ENCODE peak calls at places on chromosomes 12 and 14, in eight cellular contexts. Z, O, G, Y, F, U, W and D are unnamed samples.

GRCh38 chr14:104286496-104286895 is 148.1 kb downstream of the KIF26A start:
- DNase-seq in Z (no peak), O (no peak), G (no peak), Y (peak), F (no peak), U (no peak), W (no peak), D (no peak)

GRCh38 chr12:17283563-17283962 is 677.6 kb upstream of the LMO3 start:
- DNase-seq in Z (no peak), O (no peak), G (no peak), Y (no peak), F (no peak), U (no peak), W (no peak), D (peak)

GRCh38 chr12:6953417-6954315 is 2.5 kb downstream of the PTPN6 start:
- DNase-seq in Z (no peak), O (no peak), G (no peak), Y (peak), F (peak), U (peak), W (peak), D (no peak)

GRCh38 chr12:113422030-113422900 is at the start of gene SDSL:
- DNase-seq in Z (peak), O (peak), G (peak), Y (peak), F (peak), U (peak), W (no peak), D (peak)

GRCh38 chr12:19547258-19547657 is 108.0 kb downstream of the AEBP2 start:
- DNase-seq in Z (no peak), O (no peak), G (no peak), Y (no peak), F (no peak), U (no peak), W (no peak), D (no peak)

GRCh38 chr14:75697918-75698317 is 36.9 kb downstream of the TTLL5 start:
- DNase-seq in Z (no peak), O (no peak), G (no peak), Y (no peak), F (no peak), U (no peak), W (no peak), D (no peak)

GRCh38 chr14:88181072-88181471 is 142.0 kb downstream of the KCNK10 start:
- DNase-seq in Z (no peak), O (no peak), G (no peak), Y (no peak), F (no peak), U (no peak), W (no peak), D (no peak)

GRCh38 chr12:51070004-51070403 is 13.4 kb downstream of the CSRNP2 start:
- DNase-seq in Z (no peak), O (no peak), G (no peak), Y (no peak), F (no peak), U (no peak), W (no peak), D (no peak)

GRCh38 chr12:124940393-124941169 is 26.1 kb upstream of the UBC start:
- DNase-seq in Z (peak), O (peak), G (peak), Y (peak), F (peak), U (peak), W (peak), D (peak)

GRCh38 chr12:24991209-24992049 is 42.5 kb upstream of the BCAT1 start:
- DNase-seq in Z (peak), O (no peak), G (peak), Y (peak), F (no peak), U (no peak), W (no peak), D (no peak)

GRCh38 chr14:49220492-49220891 is 365.7 kb downstream of the RPS29 start:
- DNase-seq in Z (no peak), O (no peak), G (no peak), Y (peak), F (no peak), U (no peak), W (no peak), D (no peak)

GRCh38 chr12:114790276-114790675 is 106.3 kb upstream of the TBX3 start:
- DNase-seq in Z (no peak), O (no peak), G (no peak), Y (no peak), F (no peak), U (no peak), W (no peak), D (no peak)

GRCh38 chr14:105169776-105170655 is 1.4 kb upstream of the JAG2 start:
- DNase-seq in Z (no peak), O (peak), G (no peak), Y (no peak), F (no peak), U (no peak), W (no peak), D (no peak)

GRCh38 chr14:91387996-91388395 is 29.6 kb downstream of the CCDC88C start:
- DNase-seq in Z (no peak), O (no peak), G (no peak), Y (no peak), F (no peak), U (no peak), W (no peak), D (no peak)

GRCh38 chr12:113946175-113946574 is 19.9 kb downstream of the RBM19 start:
- DNase-seq in Z (no peak), O (no peak), G (no peak), Y (no peak), F (no peak), U (no peak), W (no peak), D (no peak)

GRCh38 chr12:46657416-46658411 is 168.1 kb downstream of the SLC38A4 start:
- DNase-seq in Z (no peak), O (no peak), G (no peak), Y (no peak), F (no peak), U (no peak), W (no peak), D (no peak)

GRCh38 chr14:24425704-24426103 is 3.8 kb downstream of the CBLN3 start:
- DNase-seq in Z (peak), O (no peak), G (no peak), Y (peak), F (no peak), U (no peak), W (no peak), D (peak)

GRCh38 chr12:27163048-27163715 is 80.8 kb upstream of the C12orf71 start:
- DNase-seq in Z (no peak), O (no peak), G (no peak), Y (no peak), F (no peak), U (no peak), W (no peak), D (no peak)

GRCh38 chr12:31021181-31021580 is 52.5 kb upstream of the DDX11 start:
- DNase-seq in Z (no peak), O (no peak), G (no peak), Y (no peak), F (no peak), U (no peak), W (no peak), D (no peak)

GRCh38 chr14:58258156-58258555 is 13.5 kb downstream of the PSMA3 start:
- DNase-seq in Z (no peak), O (no peak), G (no peak), Y (no peak), F (no peak), U (no peak), W (no peak), D (no peak)

GRCh38 chr12:124545508-124546418 is 21.6 kb downstream of the NCOR2 start:
- DNase-seq in Z (no peak), O (no peak), G (no peak), Y (peak), F (peak), U (no peak), W (no peak), D (no peak)

GRCh38 chr12:121782616-121782966 is 10.9 kb downstream of the RHOF start:
- DNase-seq in Z (no peak), O (no peak), G (no peak), Y (no peak), F (no peak), U (no peak), W (no peak), D (no peak)

GRCh38 chr12:55937956-55938355 is 7.0 kb downstream of the DGKA start:
- DNase-seq in Z (no peak), O (no peak), G (no peak), Y (no peak), F (no peak), U (no peak), W (no peak), D (peak)

GRCh38 chr12:117836476-117836875 is 132.3 kb downstream of the KSR2 start:
- DNase-seq in Z (no peak), O (no peak), G (no peak), Y (no peak), F (no peak), U (no peak), W (no peak), D (no peak)

GRCh38 chr14:64117671-64118402 is 176.3 kb downstream of the ESR2 start:
- DNase-seq in Z (no peak), O (peak), G (no peak), Y (no peak), F (no peak), U (peak), W (no peak), D (no peak)

GRCh38 chr12:82517027-82517426 is 158.7 kb downstream of the METTL25 start:
- DNase-seq in Z (no peak), O (peak), G (no peak), Y (no peak), F (no peak), U (no peak), W (no peak), D (no peak)

GRCh38 chr14:23727566-23728335 is 91.6 kb downstream of the DHRS2 start:
- DNase-seq in Z (peak), O (peak), G (peak), Y (peak), F (no peak), U (no peak), W (no peak), D (no peak)

GRCh38 chr14:24307575-24308341 is at the start of gene CIDEB:
- DNase-seq in Z (peak), O (peak), G (peak), Y (peak), F (peak), U (peak), W (peak), D (no peak)

GRCh38 chr14:33564774-33565630 is 385.9 kb downstream of the EGLN3 start:
- DNase-seq in Z (no peak), O (no peak), G (no peak), Y (no peak), F (no peak), U (no peak), W (no peak), D (no peak)

GRCh38 chr14:76314521-76314951 is 61.4 kb upstream of the ESRRB start:
- DNase-seq in Z (no peak), O (no peak), G (no peak), Y (no peak), F (no peak), U (no peak), W (no peak), D (no peak)

GRCh38 chr12:38711055-38711454 is 194.3 kb downstream of the CPNE8 start:
- DNase-seq in Z (no peak), O (no peak), G (no peak), Y (no peak), F (no peak), U (no peak), W (no peak), D (no peak)

GRCh38 chr12:12266389-12266872 is 413 bp downstream of the LRP6 start:
- DNase-seq in Z (no peak), O (peak), G (no peak), Y (no peak), F (peak), U (no peak), W (no peak), D (no peak)

GRCh38 chr12:12266873-12267634 is at the start of gene LRP6:
- DNase-seq in Z (peak), O (peak), G (peak), Y (peak), F (peak), U (peak), W (peak), D (peak)

GRCh38 chr12:12265571-12266388 is 1.1 kb downstream of the LRP6 start:
- DNase-seq in Z (no peak), O (peak), G (no peak), Y (peak), F (no peak), U (no peak), W (no peak), D (no peak)

GRCh38 chr12:12263909-12264308 is 2.9 kb downstream of the LRP6 start:
- DNase-seq in Z (no peak), O (no peak), G (no peak), Y (no peak), F (no peak), U (no peak), W (no peak), D (no peak)

GRCh38 chr12:12265035-12265434 is 1.8 kb downstream of the LRP6 start:
- DNase-seq in Z (no peak), O (no peak), G (no peak), Y (no peak), F (no peak), U (no peak), W (no peak), D (no peak)
- H3K4me3 ChIP-seq in Z (peak), O (peak), G (peak), Y (no peak), F (peak), U (peak), W (peak), D (no peak)

DNA sequence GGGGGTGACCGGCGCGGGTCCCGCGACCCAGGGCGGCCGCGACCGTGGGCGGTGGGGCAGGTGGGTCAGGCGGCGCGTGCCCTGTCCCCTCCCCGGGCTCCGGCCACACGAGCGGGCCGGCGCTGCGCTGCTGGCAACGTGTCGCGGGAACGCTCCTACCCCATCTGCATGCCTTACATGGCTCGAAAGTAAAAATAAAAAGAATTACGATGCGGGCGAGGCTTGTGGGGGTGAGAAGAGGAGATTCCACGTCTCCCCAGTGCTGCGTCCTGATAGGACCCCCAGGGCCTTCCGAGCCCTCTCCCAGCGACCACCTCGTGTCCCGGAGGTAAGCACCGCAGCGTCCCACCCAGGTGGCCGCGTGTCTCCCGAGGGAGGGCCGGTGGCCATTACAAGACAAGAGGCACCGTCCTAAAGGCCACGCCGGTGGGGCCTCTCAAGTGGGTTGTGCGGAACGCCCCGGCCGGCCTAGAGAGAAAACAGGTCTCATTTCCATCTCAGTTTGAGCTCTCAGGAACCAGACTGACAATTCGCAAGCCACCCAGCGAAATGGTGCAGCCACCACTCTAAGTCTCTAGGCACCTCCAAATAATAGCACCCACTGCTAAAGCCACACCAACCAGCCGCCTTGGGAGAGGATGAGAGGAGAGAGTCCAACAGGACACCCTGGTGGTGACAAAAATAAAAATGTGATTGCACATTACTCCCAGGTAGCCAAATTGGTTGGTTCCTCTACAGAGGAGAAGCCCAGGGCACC is 614 bp upstream of the FOXN3 start:
- DNase-seq in Z (no peak), O (peak), G (peak), Y (peak), F (peak), U (peak), W (peak), D (peak)
- TF ChIP-seq CTCF in Z (no peak), O (peak), G (peak), Y (peak), F (peak), U (no peak), W (peak), D (no peak)

GRCh38 chr12:9244894-9245293 is 36.7 kb upstream of the PZP start:
- DNase-seq in Z (no peak), O (peak), G (no peak), Y (peak), F (no peak), U (no peak), W (no peak), D (no peak)
- TF ChIP-seq POLR2A in Z (no peak), O (no peak), G (no peak), Y (no peak), F (no peak), U (no peak), W (no peak), D (no peak)

GRCh38 chr12:109580272-109580671 is 6.7 kb downstream of the MVK start:
- DNase-seq in Z (no peak), O (no peak), G (no peak), Y (no peak), F (no peak), U (no peak), W (no peak), D (no peak)

GRCh38 chr12:109581856-109582255 is 8.3 kb downstream of the MVK start:
- DNase-seq in Z (no peak), O (no peak), G (no peak), Y (no peak), F (no peak), U (no peak), W (no peak), D (no peak)

GRCh38 chr12:109579639-109580038 is 6.0 kb downstream of the MVK start:
- DNase-seq in Z (no peak), O (no peak), G (no peak), Y (no peak), F (no peak), U (no peak), W (no peak), D (no peak)

GRCh38 chr12:109581334-109581691 is 7.7 kb downstream of the MVK start:
- DNase-seq in Z (no peak), O (no peak), G (no peak), Y (no peak), F (no peak), U (no peak), W (no peak), D (no peak)

DNA sequence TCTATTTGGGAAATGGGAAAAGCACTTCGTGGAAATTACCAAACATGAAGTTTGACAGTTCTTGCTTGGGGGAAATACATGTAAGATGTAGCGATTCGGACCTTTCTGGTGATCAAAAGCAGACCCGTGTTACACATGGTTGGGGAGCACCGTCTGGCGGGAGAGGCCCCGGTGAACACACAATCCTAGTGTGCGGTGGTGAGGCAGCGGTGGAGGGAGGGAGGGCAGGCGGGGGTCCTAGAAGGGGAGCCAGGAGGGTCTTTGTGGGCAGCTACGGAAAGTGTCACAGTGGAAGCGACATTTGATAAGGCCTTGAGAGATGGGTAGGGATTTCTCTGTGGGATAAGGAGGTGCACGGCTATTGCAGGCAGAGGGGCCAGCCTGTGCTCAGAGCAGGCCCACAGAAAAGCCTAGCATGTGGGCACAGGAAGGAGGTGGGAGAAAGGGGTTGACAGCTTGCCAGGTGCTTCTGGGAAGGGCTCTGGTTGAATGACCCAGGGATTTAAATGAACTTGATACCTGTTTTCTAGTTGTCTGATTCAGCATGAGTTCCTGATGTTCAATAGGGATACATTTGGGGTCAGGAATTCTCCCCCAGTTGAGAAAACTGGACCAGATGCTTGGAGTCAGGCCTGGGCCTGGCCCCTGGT is 7.2 kb downstream of the MVK start:
- DNase-seq in Z (no peak), O (no peak), G (no peak), Y (no peak), F (no peak), U (no peak), W (no peak), D (no peak)
- H3K4me3 ChIP-seq in Z (no peak), O (no peak), G (no peak), Y (no peak), F (no peak), U (no peak), W (no peak), D (no peak)

DNA sequence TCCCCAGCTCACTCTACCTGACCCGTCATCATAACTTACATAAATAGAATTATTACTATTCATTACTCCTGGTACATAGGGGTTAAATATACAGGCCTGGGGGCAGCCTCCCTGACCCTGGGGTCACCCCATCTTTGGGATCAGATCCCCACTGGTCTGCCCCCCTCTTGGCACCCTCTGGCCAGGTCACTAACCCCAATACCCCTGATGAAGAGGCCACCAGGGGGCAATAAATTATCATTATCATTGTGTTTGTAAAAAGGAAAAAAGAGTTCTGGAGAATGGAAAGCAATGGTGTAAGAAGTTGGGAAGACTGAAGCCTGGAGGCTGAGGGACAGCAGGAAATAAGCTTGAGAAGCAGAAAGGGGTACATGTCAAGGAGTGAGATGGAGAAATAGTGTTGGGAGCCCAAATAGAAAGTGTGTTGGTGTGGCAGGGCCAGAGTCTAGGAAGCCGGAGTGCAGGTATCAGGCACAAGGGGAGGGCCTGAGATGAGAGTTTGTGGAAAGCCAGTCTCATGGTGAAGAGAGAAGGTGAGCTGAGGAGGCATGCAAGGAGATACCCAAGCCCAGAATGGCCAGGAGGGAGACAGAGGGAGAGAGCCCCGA is 6.1 kb upstream of the AAAS start:
- DNase-seq in Z (peak), O (no peak), G (peak), Y (no peak), F (no peak), U (no peak), W (no peak), D (no peak)
- TF ChIP-seq CTCF in Z (peak), O (no peak), G (peak), Y (peak), F (peak), U (no peak), W (no peak), D (no peak)

DNA sequence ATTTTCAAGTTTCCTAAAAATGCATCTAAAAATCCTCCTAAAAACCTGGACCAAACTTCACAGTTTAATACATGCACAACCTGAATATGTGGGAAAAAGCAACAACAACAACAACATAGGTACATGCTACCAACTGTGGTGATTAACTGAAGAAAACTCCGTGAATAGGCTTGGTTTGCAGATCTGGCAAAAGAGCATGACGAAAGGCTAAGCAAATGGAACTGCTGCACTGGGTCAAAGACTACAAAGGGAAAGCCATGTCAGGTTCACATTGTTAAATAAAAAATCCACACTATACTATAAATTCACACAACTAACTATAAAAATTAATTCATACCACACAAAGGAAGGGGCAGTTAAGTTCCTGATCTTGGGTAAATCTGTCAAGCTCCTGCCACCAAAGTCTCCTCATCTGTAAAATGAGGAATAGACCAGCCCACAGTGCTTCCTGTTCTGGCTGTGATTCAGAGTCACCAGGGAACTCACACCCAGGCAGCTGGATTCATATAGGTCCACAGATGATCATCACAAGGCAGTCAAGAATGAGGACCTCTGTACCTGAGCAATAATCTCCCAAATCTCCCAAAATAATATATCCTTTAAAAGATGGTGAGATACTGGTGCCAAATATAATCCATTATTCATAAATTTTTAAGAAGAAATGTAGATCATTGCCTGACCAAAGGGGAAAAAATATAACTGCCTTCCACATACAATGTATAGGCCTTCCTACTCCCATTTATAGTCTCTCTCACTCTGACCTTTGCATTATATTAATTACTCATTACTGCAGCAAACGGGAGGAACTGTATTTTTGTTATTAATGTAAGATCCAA is 7.0 kb downstream of the CORO1C start:
- DNase-seq in Z (no peak), O (no peak), G (no peak), Y (peak), F (no peak), U (no peak), W (no peak), D (peak)
- TF ChIP-seq POLR2A in Z (no peak), O (no peak), G (no peak), Y (no peak), F (no peak), U (no peak), W (no peak), D (no peak)